ENCODE peak calls at places on chromosomes 1 and 21, in four cellular contexts. M, S, N and C are unnamed samples.

GRCh38 chr1:221035680-221036153 is 156.5 kb downstream of the HLX start:
- DNase-seq in N (peak), S (no peak), M (no peak), C (no peak)

GRCh38 chr1:44652445-44653106 is 21.7 kb downstream of the TMEM53 start:
- DNase-seq in N (peak), S (peak), M (peak), C (peak)

GRCh38 chr1:68051475-68051874 is 1.0 kb upstream of the DIRAS3 start:
- DNase-seq in S (no peak), N (no peak), M (no peak), C (no peak)

GRCh38 chr1:214337015-214337414 is 56.1 kb downstream of the SMYD2 start:
- DNase-seq in S (no peak), N (no peak), M (no peak), C (no peak)

GRCh38 chr1:229058716-229059115 is 212.2 kb upstream of the RAB4A start:
- DNase-seq in N (no peak), M (no peak), S (peak), C (no peak)

GRCh38 chr1:7667625-7668218 is 103.4 kb upstream of the VAMP3 start:
- DNase-seq in M (peak), N (peak), S (peak), C (peak)

GRCh38 chr1:2059290-2059953 is 9.2 kb downstream of the PRKCZ start:
- DNase-seq in N (no peak), S (no peak), M (no peak), C (no peak)

GRCh38 chr1:197911857-197912696 is 5.1 kb upstream of the LHX9 start:
- DNase-seq in M (no peak), N (no peak), S (peak), C (no peak)

GRCh38 chr21:27564684-27565280 is 597.9 kb upstream of the ADAMTS5 start:
- DNase-seq in M (no peak), S (no peak), N (no peak), C (no peak)

GRCh38 chr1:230772457-230773395 is 25.5 kb downstream of the CAPN9 start:
- DNase-seq in S (no peak), N (no peak), M (no peak), C (no peak)

GRCh38 chr1:56235909-56236510 is 343.4 kb downstream of the PLPP3 start:
- DNase-seq in N (no peak), S (no peak), M (no peak), C (no peak)